ENCODE peak calls at places on chromosomes 1 and 21, in eight cellular contexts. Z is pancreas, F is upper lobe of right lung, C is tibial artery, G is GM06990, M is AG10803, O is A549, N is kidney. D is an unnamed sample.

GRCh38 chr1:222195857-222196256 is 352.0 kb downstream of the HHIPL2 start:
- DNase-seq in Z (no peak), F (no peak), C (no peak), G (no peak), M (no peak), O (no peak), N (no peak), D (no peak)

GRCh38 chr1:19737413-19737812 is 62.3 kb downstream of the TMCO4 start:
- DNase-seq in Z (no peak), F (peak), C (no peak), G (no peak), M (no peak), O (no peak), N (no peak), D (no peak)

GRCh38 chr1:27528701-27529637 is 39.0 kb upstream of the WASF2 start:
- DNase-seq in Z (no peak), F (no peak), C (peak), G (no peak), M (peak), O (no peak), N (peak), D (no peak)

GRCh38 chr1:153571706-153572105 is 6.1 kb upstream of the S100A2 start:
- DNase-seq in Z (no peak), F (no peak), C (no peak), G (no peak), M (no peak), O (no peak), N (no peak), D (no peak)

GRCh38 chr1:205950280-205950679 is 7.0 kb upstream of the SLC26A9 start:
- DNase-seq in Z (peak), F (no peak), C (peak), G (no peak), M (peak), O (no peak), N (no peak), D (no peak)

GRCh38 chr1:16276302-16277020 is 39.5 kb upstream of the CPLANE2 start:
- DNase-seq in Z (no peak), F (no peak), C (no peak), G (no peak), M (no peak), O (no peak), N (no peak), D (no peak)

GRCh38 chr1:207791290-207791689 is 39.4 kb downstream of the CD46 start:
- DNase-seq in Z (no peak), F (no peak), C (no peak), G (no peak), M (no peak), O (no peak), N (no peak), D (no peak)

GRCh38 chr1:70387507-70387906 is 23.6 kb upstream of the CTH start:
- DNase-seq in Z (no peak), F (no peak), C (no peak), G (no peak), M (no peak), O (no peak), N (no peak), D (no peak)

DNA sequence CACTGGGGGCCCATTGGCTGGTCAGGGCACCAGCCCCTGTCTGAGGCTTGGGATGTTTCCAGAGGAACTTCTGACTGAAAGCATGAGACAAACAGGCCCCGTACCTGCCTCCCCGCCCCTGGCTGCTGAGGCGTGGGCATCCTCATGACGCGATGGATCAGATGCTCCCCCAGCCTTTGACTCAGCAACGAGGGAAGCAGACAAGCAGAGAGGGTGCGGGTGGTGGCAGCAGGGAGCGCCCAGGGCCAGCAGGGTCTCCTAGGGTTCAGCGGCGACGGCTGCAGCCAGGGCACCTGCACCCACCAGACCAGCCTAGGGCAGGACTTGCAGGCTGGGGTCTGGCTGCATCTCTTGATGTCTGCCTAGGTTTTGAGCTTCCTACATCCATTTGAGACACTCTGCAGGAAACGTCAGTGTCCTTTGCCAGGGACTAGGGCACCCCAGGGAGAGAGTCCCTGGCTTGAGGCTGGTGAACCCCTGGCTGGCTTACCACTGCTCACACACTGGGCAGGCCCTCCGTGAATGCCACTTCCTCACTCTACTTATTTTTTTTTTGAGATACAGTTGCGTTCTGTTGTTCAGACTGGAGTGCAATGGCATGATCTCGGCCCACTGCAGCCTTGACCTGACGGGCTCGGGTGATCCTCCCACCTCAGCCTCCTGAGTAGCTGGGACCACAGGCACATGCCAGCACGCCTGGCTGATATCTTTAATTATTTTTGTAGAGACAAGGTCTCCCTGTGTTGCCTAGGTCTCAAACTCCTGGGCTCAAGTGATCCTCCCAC is 63.3 kb downstream of the DHRS3 start:
- DNase-seq in Z (peak), F (peak), C (peak), G (no peak), M (no peak), O (no peak), N (no peak), D (no peak)
- TF ChIP-seq CTCF in Z (no peak), F (no peak), C (no peak), G (no peak), M (no peak), O (no peak), N (no peak), D (no peak)

DNA sequence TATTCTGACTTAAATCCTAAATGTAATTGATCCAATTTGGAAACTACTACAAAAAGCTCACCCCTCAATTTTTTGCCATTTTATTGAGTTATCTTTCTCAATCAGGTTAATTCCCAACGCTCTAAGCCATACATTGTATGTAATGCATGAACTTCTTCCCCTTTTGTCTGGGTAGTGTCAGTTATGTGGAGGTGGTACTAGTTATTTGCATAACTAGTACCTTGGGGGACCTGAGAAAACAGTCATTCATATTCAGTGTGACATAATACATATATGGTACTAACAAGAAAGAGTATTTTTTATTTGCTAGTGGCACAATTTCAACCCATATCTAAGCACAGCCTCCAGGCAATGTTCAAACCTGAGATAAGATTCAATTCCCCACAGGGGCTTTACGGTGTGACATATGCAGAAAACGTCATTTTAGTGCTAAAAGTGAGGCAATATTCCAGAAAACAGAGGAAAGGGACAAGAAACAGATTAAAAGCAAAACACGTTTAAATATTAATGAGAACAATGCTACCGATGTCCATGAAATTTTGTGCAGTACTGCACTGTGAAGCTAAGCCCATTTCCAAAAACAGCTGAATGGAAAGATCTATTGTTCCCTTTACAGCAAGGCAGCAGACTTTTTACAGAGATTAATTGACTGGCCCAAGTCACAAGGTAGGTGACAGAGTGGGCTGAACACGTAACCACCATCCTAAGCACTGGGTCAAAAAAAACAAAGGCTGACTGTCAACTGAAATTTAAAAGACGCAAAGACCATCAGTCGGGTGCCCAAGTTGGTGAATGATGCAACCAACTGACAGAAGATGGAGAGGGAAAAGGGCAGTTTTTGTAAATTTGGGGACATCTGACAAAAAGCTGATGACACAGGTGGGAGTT is 1.4 kb downstream of the HLCS start:
- DNase-seq in Z (no peak), F (no peak), C (no peak), G (peak), M (no peak), O (no peak), N (no peak), D (no peak)
- H3K4me3 ChIP-seq in Z (no peak), F (peak), C (peak), G (peak), M (peak), O (peak), N (peak), D (peak)

DNA sequence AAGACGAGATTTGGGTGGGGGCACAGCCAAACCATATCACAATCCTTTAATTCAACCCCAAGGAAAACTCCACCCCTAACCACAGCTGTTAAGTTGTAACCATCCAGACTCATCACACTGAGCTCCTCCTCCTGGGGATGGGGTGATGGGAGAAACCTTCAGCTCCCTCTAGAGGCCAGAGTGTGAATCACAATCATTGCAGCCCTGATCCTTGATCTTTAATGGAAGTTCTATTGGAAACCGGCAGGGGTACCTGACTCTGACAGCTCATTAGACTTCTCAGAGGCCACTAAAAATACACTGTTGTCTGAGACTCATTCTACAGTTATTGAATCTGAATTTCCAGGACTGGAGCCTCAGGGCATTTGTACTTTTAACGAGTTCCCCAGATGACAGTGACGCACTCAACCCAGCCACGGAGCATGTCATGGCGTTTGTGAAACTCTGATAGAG is 127.2 kb downstream of the IGSF21 start:
- DNase-seq in Z (peak), F (no peak), C (no peak), G (no peak), M (peak), O (peak), N (no peak), D (no peak)
- TF ChIP-seq CTCF in Z (no peak), F (peak), C (peak), G (peak), M (peak), O (peak), N (peak), D (peak)

DNA sequence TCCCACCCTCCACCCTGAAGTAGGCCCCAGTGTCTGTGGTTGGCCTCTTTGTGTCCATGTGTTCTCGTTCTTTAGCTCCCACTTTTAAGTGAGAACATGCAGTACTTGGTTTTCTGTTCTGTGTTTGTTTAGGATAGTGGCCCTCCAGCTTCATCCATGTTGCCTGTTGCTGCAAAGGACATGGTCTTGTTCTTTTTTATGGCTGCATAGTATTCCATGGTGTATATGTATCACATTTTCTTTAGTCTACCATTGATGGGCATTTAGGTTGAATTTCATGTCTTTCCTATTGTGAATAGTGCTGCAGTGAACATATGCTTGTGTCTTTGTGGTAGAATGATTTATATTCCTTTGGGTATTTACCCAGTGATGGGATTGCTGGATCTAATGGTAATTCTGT is 6.1 kb downstream of the HIPK1 start:
- DNase-seq in Z (no peak), F (no peak), C (no peak), G (no peak), M (no peak), O (no peak), N (no peak), D (no peak)
- H3K4me3 ChIP-seq in Z (no peak), F (no peak), C (no peak), G (no peak), M (no peak), O (no peak), N (no peak), D (no peak)

GRCh38 chr1:56824956-56825355 is 5.8 kb upstream of the FYB2 start:
- DNase-seq in Z (no peak), F (no peak), C (no peak), G (no peak), M (no peak), O (no peak), N (no peak), D (no peak)

GRCh38 chr1:56831874-56832693 is 12.9 kb upstream of the FYB2 start:
- DNase-seq in Z (peak), F (peak), C (peak), G (peak), M (peak), O (peak), N (no peak), D (peak)

GRCh38 chr1:56825436-56825835 is 6.2 kb upstream of the FYB2 start:
- DNase-seq in Z (no peak), F (no peak), C (no peak), G (no peak), M (no peak), O (no peak), N (no peak), D (no peak)

GRCh38 chr1:56830052-56830451 is 10.8 kb upstream of the FYB2 start:
- DNase-seq in Z (no peak), F (no peak), C (no peak), G (no peak), M (no peak), O (no peak), N (no peak), D (no peak)

GRCh38 chr1:56827711-56828110 is 8.5 kb upstream of the FYB2 start:
- DNase-seq in Z (no peak), F (no peak), C (no peak), G (no peak), M (no peak), O (no peak), N (no peak), D (no peak)
- TF ChIP-seq CTCF in Z (no peak), F (no peak), C (no peak), G (no peak), M (no peak), O (no peak), N (no peak), D (no peak)

GRCh38 chr1:185083818-185084217 is 38.5 kb downstream of the RNF2 start:
- DNase-seq in Z (no peak), F (no peak), C (no peak), G (no peak), M (no peak), O (no peak), N (no peak), D (no peak)

GRCh38 chr1:185091480-185091879 is 46.1 kb downstream of the RNF2 start:
- DNase-seq in Z (no peak), F (no peak), C (no peak), G (no peak), M (no peak), O (no peak), N (no peak), D (no peak)

GRCh38 chr1:185087101-185087500 is 41.7 kb downstream of the RNF2 start:
- DNase-seq in Z (no peak), F (no peak), C (no peak), G (no peak), M (no peak), O (no peak), N (no peak), D (no peak)
- H3K4me3 ChIP-seq in Z (no peak), F (no peak), C (no peak), G (no peak), M (no peak), O (no peak), N (no peak), D (no peak)

GRCh38 chr1:185239861-185240260 is 77.2 kb downstream of the IVNS1ABP start:
- DNase-seq in Z (no peak), F (no peak), C (no peak), G (no peak), M (no peak), O (no peak), N (no peak), D (no peak)

GRCh38 chr1:185232874-185233273 is 75.9 kb downstream of the SWT1 start:
- DNase-seq in Z (no peak), F (no peak), C (no peak), G (no peak), M (no peak), O (no peak), N (no peak), D (no peak)

GRCh38 chr1:185244015-185244747 is 72.9 kb downstream of the IVNS1ABP start:
- DNase-seq in Z (no peak), F (no peak), C (no peak), G (no peak), M (peak), O (no peak), N (no peak), D (no peak)

GRCh38 chr1:185241127-185241526 is 75.9 kb downstream of the IVNS1ABP start:
- DNase-seq in Z (no peak), F (no peak), C (no peak), G (no peak), M (no peak), O (no peak), N (no peak), D (no peak)

GRCh38 chr1:185238447-185238846 is 78.6 kb downstream of the IVNS1ABP start:
- DNase-seq in Z (no peak), F (no peak), C (no peak), G (no peak), M (peak), O (peak), N (no peak), D (no peak)
- TF ChIP-seq CTCF in Z (no peak), F (peak), C (peak), G (peak), M (peak), O (peak), N (peak), D (peak)

DNA sequence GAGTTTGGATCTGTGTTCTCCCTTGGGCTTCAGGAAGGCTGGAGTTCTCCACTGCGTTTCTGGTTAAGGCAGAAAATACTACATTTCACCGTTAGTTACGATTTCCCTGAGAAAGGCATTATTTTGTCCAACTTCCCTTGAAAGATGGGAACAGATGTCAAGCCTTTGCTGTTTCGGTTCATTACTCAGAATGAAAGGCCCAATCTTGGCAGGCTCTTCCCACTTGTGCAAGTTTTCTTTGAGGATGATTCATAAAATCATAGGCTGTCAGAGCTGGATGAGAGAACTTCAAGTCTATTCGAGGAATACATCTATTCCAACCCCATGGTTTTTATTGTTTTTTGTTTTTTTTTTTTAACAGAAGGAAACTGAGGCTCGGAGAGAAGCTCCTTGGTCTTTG is 205.2 kb downstream of the GRIK3 start:
- DNase-seq in Z (no peak), F (no peak), C (no peak), G (no peak), M (peak), O (no peak), N (no peak), D (no peak)
- H3K4me3 ChIP-seq in Z (no peak), F (no peak), C (no peak), G (no peak), M (no peak), O (no peak), N (no peak), D (no peak)

GRCh38 chr1:212261361-212261929 is 23.8 kb upstream of the PPP2R5A start:
- DNase-seq in Z (no peak), F (no peak), C (no peak), G (no peak), M (no peak), O (no peak), N (no peak), D (no peak)
- TF ChIP-seq CTCF in Z (no peak), F (no peak), C (no peak), G (no peak), M (no peak), O (no peak), N (no peak), D (no peak)

DNA sequence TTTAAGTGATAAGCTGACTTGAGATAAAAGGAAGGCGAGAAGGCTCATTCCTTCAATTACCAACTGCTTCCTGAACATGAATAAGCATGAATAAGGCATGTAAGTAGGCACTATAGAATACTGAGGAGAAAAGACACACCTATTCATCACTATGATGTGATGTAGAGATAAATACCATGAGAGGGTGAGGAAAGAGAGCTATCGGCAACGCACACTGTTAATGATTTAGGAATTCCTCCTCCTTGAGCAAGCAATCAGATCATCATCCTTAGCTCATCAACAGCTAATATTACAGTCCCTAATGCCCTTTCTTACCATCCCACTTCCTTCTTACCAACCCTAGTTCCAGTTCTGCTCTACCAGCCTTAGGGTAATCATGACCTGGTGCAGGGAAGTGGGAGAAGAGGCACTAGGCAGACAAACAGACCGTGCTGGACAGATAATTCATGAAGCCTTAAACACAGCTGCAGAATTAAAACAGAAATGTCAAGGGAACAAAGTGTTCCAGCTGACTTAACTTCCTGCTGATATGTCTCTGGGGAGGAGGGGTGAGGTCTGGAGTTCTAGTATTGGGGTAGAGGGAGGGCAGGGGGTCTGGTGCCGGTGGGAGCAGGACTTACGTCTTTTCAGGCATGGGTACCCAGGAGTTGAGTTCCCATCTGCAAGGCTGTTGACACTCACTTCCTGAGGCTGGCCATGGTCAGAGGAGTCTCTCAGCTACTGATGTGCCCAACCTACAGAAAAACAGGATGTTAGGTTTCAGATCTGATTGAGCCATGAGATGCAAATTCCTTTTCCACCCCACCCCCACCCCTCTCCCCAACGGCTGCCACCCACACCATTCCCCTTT is 12.7 kb upstream of the RCSD1 start:
- DNase-seq in Z (no peak), F (no peak), C (peak), G (peak), M (peak), O (no peak), N (peak), D (no peak)
- H3K4me3 ChIP-seq in Z (no peak), F (peak), C (no peak), G (peak), M (no peak), O (no peak), N (peak), D (peak)

D was measured in GM12864.